ENCODE peak calls at places on chromosomes 6 and 20, in four cellular contexts. One of them, this sample, is unnamed.
A peak's percentile ranks its signal among the peaks of the same experiment; 100 is the strongest.

GRCh38 chr20:48411265-48411664 is 416.5 kb downstream of the PREX1 start:
- DNase-seq in K562: no peak
- DNase-seq in H1: no peak
- DNase-seq in HepG2: no peak
- DNase-seq in this sample: no peak

GRCh38 chr6:112289039-112289566 is 34.7 kb upstream of the LAMA4 start:
- DNase-seq in HepG2: no peak
- DNase-seq in K562: no peak
- DNase-seq in H1: no peak
- DNase-seq in this sample: no peak

GRCh38 chr20:60224914-60225313 is 266.7 kb downstream of the CDH26 start:
- DNase-seq in K562: peak; percentile 44
- DNase-seq in HepG2: peak; percentile 38
- DNase-seq in H1: no peak
- DNase-seq in this sample: no peak

GRCh38 chr20:36919715-36920333 is 31.7 kb downstream of the SAMHD1 start:
- DNase-seq in HepG2: peak; percentile 73
- DNase-seq in H1: no peak
- DNase-seq in K562: peak; percentile 71
- DNase-seq in this sample: peak; percentile 49

GRCh38 chr6:150517175-150517574 is 82.5 kb upstream of the PLEKHG1 start:
- DNase-seq in H1: no peak
- DNase-seq in K562: peak; percentile 6
- DNase-seq in HepG2: no peak
- DNase-seq in this sample: no peak

GRCh38 chr20:62805711-62806382 is 1.2 kb downstream of the OGFR start:
- DNase-seq in HepG2: peak; percentile 90
- DNase-seq in K562: peak; percentile 50
- DNase-seq in H1: no peak
- DNase-seq in this sample: no peak

GRCh38 chr6:22146581-22147468 is 150.0 kb downstream of the PRL start:
- DNase-seq in H1: no peak
- DNase-seq in K562: no peak
- DNase-seq in HepG2: no peak
- DNase-seq in this sample: no peak

GRCh38 chr6:117906905-117907599 is at the start of gene SLC35F1:
- DNase-seq in HepG2: peak; percentile 5
- DNase-seq in H1: no peak
- DNase-seq in K562: peak; percentile 26
- DNase-seq in this sample: no peak

GRCh38 chr6:15593798-15594197 is 69.0 kb downstream of the DTNBP1 start:
- DNase-seq in HepG2: no peak
- DNase-seq in H1: no peak
- DNase-seq in K562: no peak
- DNase-seq in this sample: no peak

GRCh38 chr6:36386495-36387439 is 702 bp downstream of the ETV7 start:
- DNase-seq in HepG2: no peak
- DNase-seq in K562: peak; percentile 26
- DNase-seq in H1: peak; percentile 21
- DNase-seq in this sample: no peak

GRCh38 chr6:3456395-3456767 is 469 bp downstream of the SLC22A23 start:
- DNase-seq in HepG2: no peak
- DNase-seq in H1: no peak
- DNase-seq in K562: no peak
- DNase-seq in this sample: no peak

GRCh38 chr6:3455490-3456394 is 1.1 kb downstream of the SLC22A23 start:
- DNase-seq in K562: peak; percentile 56
- DNase-seq in HepG2: peak; percentile 38
- DNase-seq in H1: no peak
- DNase-seq in this sample: no peak

GRCh38 chr6:3453410-3453809 is 3.4 kb downstream of the SLC22A23 start:
- DNase-seq in H1: no peak
- DNase-seq in HepG2: no peak
- DNase-seq in K562: peak; percentile 37
- DNase-seq in this sample: no peak

GRCh38 chr6:3454206-3455016 is 2.4 kb downstream of the SLC22A23 start:
- DNase-seq in HepG2: peak; percentile 48
- DNase-seq in H1: no peak
- DNase-seq in K562: no peak
- DNase-seq in this sample: no peak

DNA sequence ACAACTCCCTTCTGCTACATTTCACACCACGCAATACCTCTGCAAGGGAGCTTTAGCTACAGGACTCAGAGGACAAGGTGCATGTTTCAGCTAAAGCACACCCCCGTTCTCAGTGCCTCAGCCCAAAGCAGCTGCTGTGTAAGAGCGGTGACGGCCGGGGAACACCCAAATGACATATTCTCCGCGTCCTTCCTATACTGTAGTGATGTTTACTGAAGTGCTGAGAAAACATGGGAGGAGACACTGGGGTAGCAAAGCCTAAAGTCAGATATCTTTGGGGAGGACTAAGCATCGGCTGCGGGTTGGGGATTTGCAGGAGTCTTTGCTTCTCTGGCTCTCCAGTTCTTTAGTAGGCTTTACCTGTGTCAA is 1.7 kb downstream of the SLC22A23 start:
- DNase-seq in K562: peak; percentile 62
- DNase-seq in H1: no peak
- DNase-seq in HepG2: peak; percentile 45
- DNase-seq in this sample: no peak
- TF ChIP-seq FOSL1 in K562: no peak
- TF ChIP-seq FOSL1 in H1: no peak
- TF ChIP-seq FOSL1 in HepG2: no peak
- TF ChIP-seq FOSL1 in this sample: no peak

DNA sequence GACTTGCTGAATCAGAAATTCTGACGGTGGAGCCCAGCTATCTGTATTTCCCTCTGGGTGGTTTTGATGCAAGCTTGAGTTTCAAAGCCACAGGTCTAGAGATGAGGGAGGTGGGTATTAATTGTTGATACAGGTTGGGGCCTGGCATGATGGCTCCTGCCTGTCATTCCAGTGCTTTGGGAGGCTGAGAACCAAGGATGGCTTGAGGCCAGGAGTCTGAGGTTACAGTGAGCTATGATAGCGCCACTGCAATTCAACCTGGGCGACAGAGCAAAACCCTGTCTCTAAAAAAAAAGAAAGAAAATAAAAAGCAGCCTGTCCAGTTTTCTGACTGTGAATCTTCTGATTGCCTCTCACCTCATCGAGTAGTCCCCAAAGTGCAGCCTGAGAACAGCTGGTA is 184.8 kb upstream of the SASH1 start:
- DNase-seq in H1: no peak
- DNase-seq in HepG2: no peak
- DNase-seq in K562: no peak
- DNase-seq in this sample: no peak
- TF ChIP-seq FOSL1 in H1: no peak
- TF ChIP-seq FOSL1 in HepG2: no peak
- TF ChIP-seq FOSL1 in K562: no peak
- TF ChIP-seq FOSL1 in this sample: no peak

DNA sequence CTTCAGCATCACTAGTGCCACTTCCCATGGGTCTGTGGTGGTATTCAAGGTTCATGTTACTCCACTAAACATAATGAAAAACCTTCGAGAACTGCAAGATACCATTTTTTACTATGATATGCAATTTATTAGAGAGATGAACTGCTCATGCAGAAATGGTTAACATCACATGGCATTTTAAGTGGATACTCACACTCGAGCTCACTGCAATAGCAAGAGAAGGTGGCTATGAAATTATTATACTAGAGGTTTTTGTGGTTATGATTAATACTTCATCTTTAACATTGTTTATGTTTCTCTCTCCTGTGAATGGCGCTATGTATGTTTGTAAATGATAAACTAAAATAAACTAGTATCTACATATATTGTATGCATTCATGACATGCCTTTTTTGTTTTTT is 35.1 kb downstream of the SCAF8 start:
- DNase-seq in H1: no peak
- DNase-seq in HepG2: no peak
- DNase-seq in K562: no peak
- DNase-seq in this sample: no peak
- TF ChIP-seq FOSL1 in H1: no peak
- TF ChIP-seq FOSL1 in HepG2: no peak
- TF ChIP-seq FOSL1 in K562: no peak
- TF ChIP-seq FOSL1 in this sample: no peak

GRCh38 chr6:142207265-142207877 is 60.3 kb downstream of the VTA1 start:
- DNase-seq in HepG2: peak; percentile 67
- DNase-seq in H1: peak; percentile 21
- DNase-seq in K562: peak; percentile 68
- DNase-seq in this sample: peak; percentile 26
- TF ChIP-seq FOSL1 in HepG2: no peak
- TF ChIP-seq FOSL1 in H1: no peak
- TF ChIP-seq FOSL1 in K562: no peak
- TF ChIP-seq FOSL1 in this sample: no peak

GRCh38 chr6:27836783-27837635 is 75.2 kb downstream of the OR2B2 start:
- DNase-seq in K562: peak; percentile 95
- DNase-seq in HepG2: peak; percentile 86
- DNase-seq in H1: no peak
- DNase-seq in this sample: peak; percentile 76
- TF ChIP-seq FOSL1 in K562: peak; percentile 93
- TF ChIP-seq FOSL1 in HepG2: no peak
- TF ChIP-seq FOSL1 in H1: no peak
- TF ChIP-seq FOSL1 in this sample: no peak

GRCh38 chr6:92196320-92196719 is 1223.0 kb downstream of the EPHA7 start:
- DNase-seq in K562: no peak
- DNase-seq in H1: no peak
- DNase-seq in HepG2: no peak
- DNase-seq in this sample: no peak

DNA sequence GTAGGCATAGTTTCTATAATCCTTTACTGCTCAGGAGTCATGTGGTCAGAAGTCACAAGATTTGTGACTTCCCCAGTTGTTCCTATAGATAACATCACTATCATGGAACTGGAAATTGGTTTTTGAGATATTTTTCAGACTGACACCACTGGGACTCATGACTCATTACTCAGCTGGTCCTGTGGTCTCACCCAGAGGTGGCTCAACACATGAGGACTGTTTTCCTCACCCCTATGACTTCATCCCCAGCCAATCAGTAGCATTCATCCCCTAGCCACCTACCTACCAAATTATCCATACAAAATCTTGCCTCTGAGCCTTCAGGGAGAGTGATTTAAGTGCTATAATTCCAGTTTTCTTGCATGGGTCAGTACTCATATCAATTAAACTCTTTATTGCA is 1217.7 kb downstream of the EPHA7 start:
- DNase-seq in HepG2: no peak
- DNase-seq in K562: no peak
- DNase-seq in H1: no peak
- DNase-seq in this sample: no peak
- TF ChIP-seq FOSL1 in HepG2: no peak
- TF ChIP-seq FOSL1 in K562: no peak
- TF ChIP-seq FOSL1 in H1: no peak
- TF ChIP-seq FOSL1 in this sample: no peak

DNA sequence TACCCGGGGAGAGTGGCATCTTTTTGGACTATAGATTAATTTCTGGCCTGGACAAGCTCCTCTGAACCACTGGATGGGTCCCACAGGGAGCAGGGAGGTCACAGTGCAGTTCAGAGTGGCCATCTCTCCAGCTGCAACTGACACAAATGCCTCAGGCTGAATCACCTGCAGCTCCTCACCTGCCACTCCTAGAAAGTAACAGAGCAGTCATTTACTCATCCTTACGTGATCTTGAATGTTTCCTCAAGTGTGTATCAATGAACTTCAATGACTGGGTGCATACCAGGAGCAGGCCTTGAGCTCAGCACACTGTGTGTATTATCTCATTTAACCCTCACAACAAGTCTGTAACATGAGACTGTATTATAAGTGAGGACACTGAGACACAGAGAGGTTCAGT is 40.0 kb upstream of the SIRPG start:
- DNase-seq in HepG2: no peak
- DNase-seq in H1: no peak
- DNase-seq in K562: no peak
- DNase-seq in this sample: no peak
- TF ChIP-seq FOSL1 in HepG2: no peak
- TF ChIP-seq FOSL1 in H1: no peak
- TF ChIP-seq FOSL1 in K562: no peak
- TF ChIP-seq FOSL1 in this sample: no peak

GRCh38 chr20:46172961-46173536 is 54.9 kb downstream of the CD40 start:
- DNase-seq in H1: no peak
- DNase-seq in K562: no peak
- DNase-seq in HepG2: no peak
- DNase-seq in this sample: no peak

GRCh38 chr20:46172455-46172854 is 54.3 kb downstream of the CD40 start:
- DNase-seq in H1: no peak
- DNase-seq in HepG2: no peak
- DNase-seq in K562: no peak
- DNase-seq in this sample: no peak

GRCh38 chr20:46174469-46175126 is 56.5 kb downstream of the CD40 start:
- DNase-seq in K562: peak; percentile 79
- DNase-seq in HepG2: peak; percentile 57
- DNase-seq in H1: peak; percentile 70
- DNase-seq in this sample: peak; percentile 13

GRCh38 chr20:46175127-46175494 is 57.0 kb downstream of the CD40 start:
- DNase-seq in HepG2: no peak
- DNase-seq in K562: no peak
- DNase-seq in H1: no peak
- DNase-seq in this sample: no peak

GRCh38 chr20:46173652-46174468 is 55.7 kb downstream of the CD40 start:
- DNase-seq in HepG2: no peak
- DNase-seq in H1: no peak
- DNase-seq in K562: no peak
- DNase-seq in this sample: no peak
- TF ChIP-seq FOSL1 in HepG2: no peak
- TF ChIP-seq FOSL1 in H1: no peak
- TF ChIP-seq FOSL1 in K562: no peak
- TF ChIP-seq FOSL1 in this sample: no peak

GRCh38 chr20:53869466-53870258 is 200.7 kb downstream of the BCAS1 start:
- DNase-seq in K562: peak; percentile 90
- DNase-seq in HepG2: peak; percentile 96
- DNase-seq in H1: no peak
- DNase-seq in this sample: peak; percentile 84
- TF ChIP-seq FOSL1 in K562: peak; percentile 19
- TF ChIP-seq FOSL1 in HepG2: no peak
- TF ChIP-seq FOSL1 in H1: no peak
- TF ChIP-seq FOSL1 in this sample: no peak

DNA sequence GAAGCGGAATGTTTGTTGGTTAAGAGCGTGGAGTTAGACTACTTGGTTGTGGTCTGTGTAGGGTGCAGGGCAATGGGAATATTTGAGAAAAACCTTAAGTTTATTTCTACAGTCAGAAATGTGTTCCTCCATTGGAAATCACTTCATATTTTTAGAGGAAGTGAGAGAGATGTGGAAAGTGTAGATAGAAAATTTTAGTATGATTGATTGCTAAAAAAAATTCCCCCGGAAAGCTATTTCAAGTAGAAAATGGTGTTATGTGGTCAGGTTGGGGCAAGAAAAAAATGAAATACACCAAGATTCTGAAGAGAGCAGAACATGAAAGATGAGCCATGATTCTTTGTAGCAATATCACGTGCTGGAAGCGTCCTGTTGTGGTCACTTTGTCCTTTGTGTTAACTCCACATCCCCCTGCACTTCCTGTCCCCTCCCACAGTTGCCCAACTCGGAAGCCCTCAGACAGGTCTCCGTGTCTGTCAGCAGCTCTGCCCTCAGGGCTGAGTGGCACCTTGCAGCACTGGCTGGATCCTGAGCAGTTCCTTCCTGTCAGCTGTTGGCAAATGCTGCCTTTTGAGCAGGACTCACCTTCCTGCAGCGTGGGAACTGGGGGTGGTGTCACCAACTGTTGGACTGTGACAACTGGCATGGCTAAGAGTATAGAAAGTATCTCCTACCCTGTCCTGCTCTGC is 137.5 kb upstream of the SLC24A3 start:
- DNase-seq in HepG2: no peak
- DNase-seq in H1: no peak
- DNase-seq in K562: no peak
- DNase-seq in this sample: no peak
- TF ChIP-seq FOSL1 in HepG2: no peak
- TF ChIP-seq FOSL1 in H1: no peak
- TF ChIP-seq FOSL1 in K562: no peak
- TF ChIP-seq FOSL1 in this sample: no peak

This sample was measured in HCT116.